ENCODE peak calls at places on chromosome 20, in seven cellular contexts. D is adrenal gland, L is endodermal cell, X is vagina, B is IMR-90, A is Peyer's patch, H is pancreas. R is an unnamed sample. For H3K4me1, the result is how much of the 10 kb centered on the place peaks cover.

GRCh38 chr20:8798505-8798904 is 270.4 kb upstream of the PLCB4 start:
- DNase-seq in X (no peak), B (no peak), L (no peak), A (no peak), H (no peak), D (no peak), R (no peak)

GRCh38 chr20:43938932-43939761 is 24.5 kb downstream of the TOX2 start:
- DNase-seq in X (no peak), H (peak), B (peak), L (no peak), A (no peak), D (peak), R (no peak)

GRCh38 chr20:53227523-53227922 is 255.4 kb downstream of the TSHZ2 start:
- DNase-seq in B (no peak), L (no peak), H (no peak), A (no peak), D (no peak), X (no peak), R (no peak)

GRCh38 chr20:43940518-43941225 is 26.0 kb downstream of the TOX2 start:
- DNase-seq in H (no peak), A (no peak), B (no peak), L (no peak), D (no peak), X (no peak), R (no peak)

GRCh38 chr20:57622579-57623381 is 2.6 kb upstream of the ZBP1 start:
- DNase-seq in D (peak), B (peak), X (peak), H (peak), L (peak), A (peak), R (peak)

GRCh38 chr20:58557713-58558335 is 42.6 kb upstream of the APCDD1L start:
- DNase-seq in A (no peak), D (no peak), X (no peak), B (peak), L (no peak), H (no peak), R (no peak)

GRCh38 chr20:17875106-17875980 is 93.3 kb downstream of the SNX5 start:
- DNase-seq in H (peak), A (no peak), L (no peak), X (no peak), D (peak), B (peak), R (no peak)

GRCh38 chr20:43404880-43405279 is 52.8 kb upstream of the SRSF6 start:
- DNase-seq in B (no peak), A (no peak), X (no peak), L (peak), H (no peak), D (no peak), R (no peak)

GRCh38 chr20:54044156-54044555 is 26.2 kb downstream of the BCAS1 start:
- DNase-seq in L (no peak), A (no peak), X (no peak), D (no peak), B (peak), H (no peak), R (no peak)

GRCh38 chr20:37670426-37670825 is 23.4 kb upstream of the CTNNBL1 start:
- DNase-seq in A (no peak), D (peak), L (no peak), H (peak), B (no peak), X (no peak), R (no peak)

GRCh38 chr20:8082025-8082424 is 50.0 kb upstream of the PLCB1 start:
- DNase-seq in H (no peak), D (no peak), B (no peak), L (peak), X (no peak), A (no peak), R (no peak)

GRCh38 chr20:61773081-61773631 is 292.5 kb downstream of the TAF4 start:
- DNase-seq in X (no peak), H (no peak), L (no peak), D (no peak), A (no peak), B (no peak), R (no peak)

GRCh38 chr20:25346349-25346748 is 44.3 kb downstream of the ABHD12 start:
- DNase-seq in H (no peak), B (no peak), X (no peak), D (no peak), L (no peak), A (no peak), R (no peak)

GRCh38 chr20:48773837-48774418 is 53.9 kb downstream of the PREX1 start:
- DNase-seq in X (no peak), A (no peak), H (no peak), D (peak), B (no peak), L (no peak), R (no peak)
- H3K27ac ChIP-seq in X (no peak), A (no peak), H (peak), D (no peak), B (no peak), L (peak), R (no peak)

GRCh38 chr20:63222541-63222940 is 6.6 kb upstream of the YTHDF1 start:
- DNase-seq in A (no peak), H (no peak), X (no peak), D (no peak), L (no peak), B (no peak), R (no peak)

GRCh38 chr20:63223826-63224207 is 7.9 kb upstream of the YTHDF1 start:
- DNase-seq in D (no peak), X (no peak), B (no peak), H (no peak), L (no peak), A (no peak), R (no peak)

GRCh38 chr20:63225082-63225454 is 9.1 kb upstream of the YTHDF1 start:
- DNase-seq in H (no peak), L (no peak), A (no peak), X (no peak), D (no peak), B (no peak), R (no peak)

GRCh38 chr20:63224272-63225081 is 8.5 kb upstream of the YTHDF1 start:
- DNase-seq in B (peak), D (peak), A (no peak), X (no peak), H (peak), L (peak), R (no peak)

GRCh38 chr20:63223121-63223825 is 7.3 kb upstream of the YTHDF1 start:
- DNase-seq in H (no peak), A (peak), B (peak), D (no peak), X (no peak), L (peak), R (peak)
- TF ChIP-seq CTCF in H (peak), A (peak), B (peak), D (peak), X (peak), L (peak), R (peak)

GRCh38 chr20:46328180-46328882 is 20.0 kb upstream of the CDH22 start:
- DNase-seq in H (no peak), D (no peak), A (no peak), L (no peak), X (no peak), B (no peak), R (no peak)

GRCh38 chr20:46325788-46326472 is 17.6 kb upstream of the CDH22 start:
- DNase-seq in B (no peak), A (no peak), L (no peak), X (no peak), D (no peak), H (no peak), R (no peak)

GRCh38 chr20:46324960-46325703 is 16.8 kb upstream of the CDH22 start:
- DNase-seq in L (peak), X (no peak), H (no peak), B (peak), D (peak), A (no peak), R (no peak)

GRCh38 chr20:46330072-46330763 is 21.9 kb upstream of the CDH22 start:
- DNase-seq in D (no peak), L (no peak), H (peak), A (no peak), X (no peak), B (no peak), R (no peak)

GRCh38 chr20:46327557-46327956 is 19.3 kb upstream of the CDH22 start:
- DNase-seq in D (no peak), X (no peak), H (no peak), B (no peak), A (no peak), L (no peak), R (no peak)
- H3K4me1 ChIP-seq in D (under half), X (under half), H (under half), B (under half), A (under half), L (under half), R (under half)

DNA sequence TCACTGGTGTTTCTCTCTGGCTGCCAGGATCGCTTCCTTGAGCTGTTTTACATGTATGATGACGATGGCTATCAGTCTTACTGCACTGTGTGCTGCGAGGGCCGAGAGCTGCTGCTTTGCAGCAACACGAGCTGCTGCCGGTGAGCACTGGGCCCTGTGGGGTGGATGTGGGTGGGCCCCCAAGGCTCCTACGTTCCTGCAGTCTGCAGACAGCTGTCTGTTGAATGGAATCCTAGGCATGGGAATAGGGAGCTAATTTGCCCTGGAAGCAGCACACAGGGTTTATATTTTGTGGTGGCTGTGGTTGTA is 22.6 kb upstream of the MAPRE1 start:
- DNase-seq in X (no peak), B (peak), D (no peak), A (no peak), H (no peak), L (no peak), R (no peak)
- H3K27ac ChIP-seq in X (no peak), B (no peak), D (no peak), A (no peak), H (no peak), L (peak), R (no peak)

GRCh38 chr20:22848364-22848763 is 186.7 kb upstream of the SSTR4 start:
- DNase-seq in L (no peak), A (no peak), X (no peak), D (no peak), B (no peak), H (no peak), R (no peak)

GRCh38 chr20:22846829-22847228 is 188.3 kb upstream of the SSTR4 start:
- DNase-seq in D (no peak), B (no peak), H (no peak), A (no peak), L (peak), X (no peak), R (no peak)

GRCh38 chr20:22838001-22838400 is 197.1 kb upstream of the SSTR4 start:
- DNase-seq in D (no peak), A (no peak), L (no peak), X (no peak), H (no peak), B (no peak), R (no peak)

GRCh38 chr20:22836877-22837276 is 198.2 kb upstream of the SSTR4 start:
- DNase-seq in B (no peak), D (no peak), A (no peak), L (peak), H (no peak), X (no peak), R (no peak)

GRCh38 chr20:22842793-22843192 is 192.3 kb upstream of the SSTR4 start:
- DNase-seq in H (no peak), D (no peak), L (peak), X (no peak), B (no peak), A (no peak), R (no peak)
- TF ChIP-seq CTCF in H (no peak), D (no peak), L (no peak), X (no peak), B (no peak), A (no peak), R (no peak)

GRCh38 chr20:31681128-31681727 is 41.4 kb downstream of the BCL2L1 start:
- DNase-seq in X (no peak), L (no peak), B (no peak), A (no peak), H (no peak), D (no peak), R (no peak)
- H3K4me1 ChIP-seq in X (half or more), L (under half), B (under half), A (under half), H (under half), D (half or more), R (half or more)

DNA sequence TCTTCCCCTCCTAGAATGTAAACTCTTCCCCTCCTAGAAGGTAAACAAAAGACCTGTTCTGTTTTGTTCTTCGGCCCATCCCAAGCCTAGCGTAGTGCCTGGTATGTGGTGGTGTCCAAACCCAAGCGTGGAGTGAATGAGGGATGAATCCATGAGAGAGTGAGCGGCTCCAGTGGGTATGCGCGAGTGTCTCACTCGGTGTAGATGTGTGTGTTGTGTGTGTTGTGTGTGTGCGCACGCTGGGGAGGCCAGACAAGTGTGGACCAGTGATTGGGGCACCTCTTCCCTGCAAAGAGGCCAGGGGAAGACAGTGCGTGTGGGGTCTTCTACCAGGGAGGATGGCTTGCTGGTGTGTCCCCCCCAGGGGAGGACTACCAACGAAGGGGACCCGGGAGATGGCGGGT is 392 bp upstream of the SLC2A10 start:
- DNase-seq in B (no peak), H (no peak), A (no peak), D (no peak), L (no peak), X (no peak), R (no peak)
- H3K27ac ChIP-seq in B (peak), H (peak), A (peak), D (peak), L (no peak), X (peak), R (no peak)

R was measured in CD8-positive, alpha-beta T cell.